ENCODE peak calls at places on chromosomes 4 and X, in nine cellular contexts. One of them, this sample, is unnamed.

GRCh38 chrX:66635360-66635759 is 3.5 kb downstream of the EDA2R start:
- DNase-seq in GDM1: no peak
- DNase-seq in HTR-8/SVneo: no peak
- DNase-seq in retina: no peak
- DNase-seq in activated T-helper 1 cell treated with Interleukin-2 at 50 U/mL for 16 hours: no peak
- DNase-seq in caudate nucleus: no peak
- DNase-seq in stimulated activated CD4-positive, alpha-beta T cell treated with anti-CD3 and anti-CD28 coated beads, Interleukin-1b, Interleukin-23, amount 100 ng/mL, for 4 hours: no peak
- DNase-seq in GM23248: peak; percentile 78
- DNase-seq in NCI-H1092 treated with DMSO at 0.1 percent for 48 hours: no peak
- DNase-seq in this sample: no peak

GRCh38 chr4:2714071-2714770 is 41.9 kb downstream of the TNIP2 start:
- DNase-seq in stimulated activated CD4-positive, alpha-beta T cell treated with anti-CD3 and anti-CD28 coated beads, Interleukin-1b, Interleukin-23, amount 100 ng/mL, for 4 hours: peak; percentile 14
- DNase-seq in GDM1: no peak
- DNase-seq in GM23248: peak; percentile 84
- DNase-seq in NCI-H1092 treated with DMSO at 0.1 percent for 48 hours: peak; percentile 15
- DNase-seq in retina: peak; percentile 25
- DNase-seq in HTR-8/SVneo: no peak
- DNase-seq in caudate nucleus: peak; percentile 3
- DNase-seq in activated T-helper 1 cell treated with Interleukin-2 at 50 U/mL for 16 hours: peak; percentile 2
- DNase-seq in this sample: no peak

GRCh38 chr4:186669159-186669720 is 54.4 kb downstream of the FAT1 start:
- DNase-seq in stimulated activated CD4-positive, alpha-beta T cell treated with anti-CD3 and anti-CD28 coated beads, Interleukin-1b, Interleukin-23, amount 100 ng/mL, for 4 hours: no peak
- DNase-seq in activated T-helper 1 cell treated with Interleukin-2 at 50 U/mL for 16 hours: no peak
- DNase-seq in retina: no peak
- DNase-seq in HTR-8/SVneo: peak; percentile 34
- DNase-seq in caudate nucleus: peak; percentile 48
- DNase-seq in GDM1: no peak
- DNase-seq in GM23248: peak; percentile 75
- DNase-seq in NCI-H1092 treated with DMSO at 0.1 percent for 48 hours: peak; percentile 18
- DNase-seq in this sample: no peak

GRCh38 chrX:70970482-70970999 is 39.6 kb upstream of the SLC7A3 start:
- DNase-seq in stimulated activated CD4-positive, alpha-beta T cell treated with anti-CD3 and anti-CD28 coated beads, Interleukin-1b, Interleukin-23, amount 100 ng/mL, for 4 hours: no peak
- DNase-seq in NCI-H1092 treated with DMSO at 0.1 percent for 48 hours: no peak
- DNase-seq in caudate nucleus: no peak
- DNase-seq in GDM1: peak; percentile 2
- DNase-seq in retina: peak; percentile 9
- DNase-seq in GM23248: peak; percentile 47
- DNase-seq in HTR-8/SVneo: peak; percentile 50
- DNase-seq in activated T-helper 1 cell treated with Interleukin-2 at 50 U/mL for 16 hours: no peak
- DNase-seq in this sample: no peak

GRCh38 chrX:122586831-122587230 is 597.2 kb upstream of the GRIA3 start:
- DNase-seq in GM23248: peak; percentile 41
- DNase-seq in retina: no peak
- DNase-seq in HTR-8/SVneo: no peak
- DNase-seq in NCI-H1092 treated with DMSO at 0.1 percent for 48 hours: no peak
- DNase-seq in caudate nucleus: no peak
- DNase-seq in stimulated activated CD4-positive, alpha-beta T cell treated with anti-CD3 and anti-CD28 coated beads, Interleukin-1b, Interleukin-23, amount 100 ng/mL, for 4 hours: no peak
- DNase-seq in GDM1: no peak
- DNase-seq in activated T-helper 1 cell treated with Interleukin-2 at 50 U/mL for 16 hours: no peak
- DNase-seq in this sample: no peak

GRCh38 chrX:104270916-104271512 is 16.3 kb upstream of the ESX1 start:
- DNase-seq in activated T-helper 1 cell treated with Interleukin-2 at 50 U/mL for 16 hours: no peak
- DNase-seq in retina: peak; percentile 53
- DNase-seq in NCI-H1092 treated with DMSO at 0.1 percent for 48 hours: peak; percentile 32
- DNase-seq in stimulated activated CD4-positive, alpha-beta T cell treated with anti-CD3 and anti-CD28 coated beads, Interleukin-1b, Interleukin-23, amount 100 ng/mL, for 4 hours: peak; percentile 5
- DNase-seq in HTR-8/SVneo: no peak
- DNase-seq in caudate nucleus: peak; percentile 28
- DNase-seq in GDM1: no peak
- DNase-seq in GM23248: peak; percentile 55
- DNase-seq in this sample: no peak

GRCh38 chrX:69163936-69164741 is 1.1 kb downstream of the PJA1 start:
- DNase-seq in activated T-helper 1 cell treated with Interleukin-2 at 50 U/mL for 16 hours: peak; percentile 32
- DNase-seq in NCI-H1092 treated with DMSO at 0.1 percent for 48 hours: peak; percentile 60
- DNase-seq in GDM1: no peak
- DNase-seq in GM23248: peak; percentile 29
- DNase-seq in HTR-8/SVneo: no peak
- DNase-seq in stimulated activated CD4-positive, alpha-beta T cell treated with anti-CD3 and anti-CD28 coated beads, Interleukin-1b, Interleukin-23, amount 100 ng/mL, for 4 hours: peak; percentile 34
- DNase-seq in caudate nucleus: peak; percentile 3
- DNase-seq in retina: peak; percentile 47
- DNase-seq in this sample: no peak

GRCh38 chrX:30521440-30522182 is 56.0 kb downstream of the TASL start:
- DNase-seq in NCI-H1092 treated with DMSO at 0.1 percent for 48 hours: no peak
- DNase-seq in GM23248: peak; percentile 85
- DNase-seq in HTR-8/SVneo: peak; percentile 60
- DNase-seq in activated T-helper 1 cell treated with Interleukin-2 at 50 U/mL for 16 hours: no peak
- DNase-seq in stimulated activated CD4-positive, alpha-beta T cell treated with anti-CD3 and anti-CD28 coated beads, Interleukin-1b, Interleukin-23, amount 100 ng/mL, for 4 hours: no peak
- DNase-seq in GDM1: no peak
- DNase-seq in caudate nucleus: peak; percentile 1
- DNase-seq in retina: no peak
- DNase-seq in this sample: no peak

GRCh38 chrX:23742174-23742692 is 843 bp downstream of the ACOT9 start:
- DNase-seq in stimulated activated CD4-positive, alpha-beta T cell treated with anti-CD3 and anti-CD28 coated beads, Interleukin-1b, Interleukin-23, amount 100 ng/mL, for 4 hours: no peak
- DNase-seq in retina: peak; percentile 49
- DNase-seq in activated T-helper 1 cell treated with Interleukin-2 at 50 U/mL for 16 hours: no peak
- DNase-seq in caudate nucleus: no peak
- DNase-seq in GM23248: peak; percentile 83
- DNase-seq in NCI-H1092 treated with DMSO at 0.1 percent for 48 hours: no peak
- DNase-seq in HTR-8/SVneo: peak; percentile 94
- DNase-seq in GDM1: no peak
- DNase-seq in this sample: no peak

GRCh38 chr4:23322732-23323131 is 567.1 kb downstream of the PPARGC1A start:
- DNase-seq in GM23248: no peak
- DNase-seq in stimulated activated CD4-positive, alpha-beta T cell treated with anti-CD3 and anti-CD28 coated beads, Interleukin-1b, Interleukin-23, amount 100 ng/mL, for 4 hours: no peak
- DNase-seq in HTR-8/SVneo: no peak
- DNase-seq in NCI-H1092 treated with DMSO at 0.1 percent for 48 hours: no peak
- DNase-seq in activated T-helper 1 cell treated with Interleukin-2 at 50 U/mL for 16 hours: no peak
- DNase-seq in caudate nucleus: no peak
- DNase-seq in retina: no peak
- DNase-seq in GDM1: no peak
- DNase-seq in this sample: no peak

GRCh38 chr4:4384837-4385236 is 2.1 kb upstream of the NSG1 start:
- DNase-seq in stimulated activated CD4-positive, alpha-beta T cell treated with anti-CD3 and anti-CD28 coated beads, Interleukin-1b, Interleukin-23, amount 100 ng/mL, for 4 hours: no peak
- DNase-seq in retina: peak; percentile 62
- DNase-seq in activated T-helper 1 cell treated with Interleukin-2 at 50 U/mL for 16 hours: no peak
- DNase-seq in NCI-H1092 treated with DMSO at 0.1 percent for 48 hours: no peak
- DNase-seq in GDM1: no peak
- DNase-seq in HTR-8/SVneo: no peak
- DNase-seq in GM23248: peak; percentile 41
- DNase-seq in caudate nucleus: no peak
- DNase-seq in this sample: no peak

GRCh38 chr4:156672492-156672891 is 299.1 kb downstream of the PDGFC start:
- DNase-seq in caudate nucleus: no peak
- DNase-seq in NCI-H1092 treated with DMSO at 0.1 percent for 48 hours: no peak
- DNase-seq in GDM1: no peak
- DNase-seq in activated T-helper 1 cell treated with Interleukin-2 at 50 U/mL for 16 hours: no peak
- DNase-seq in stimulated activated CD4-positive, alpha-beta T cell treated with anti-CD3 and anti-CD28 coated beads, Interleukin-1b, Interleukin-23, amount 100 ng/mL, for 4 hours: no peak
- DNase-seq in GM23248: peak; percentile 69
- DNase-seq in HTR-8/SVneo: no peak
- DNase-seq in retina: no peak
- DNase-seq in this sample: no peak

GRCh38 chr4:25448379-25449109 is 71.5 kb downstream of the ANAPC4 start:
- DNase-seq in GDM1: no peak
- DNase-seq in stimulated activated CD4-positive, alpha-beta T cell treated with anti-CD3 and anti-CD28 coated beads, Interleukin-1b, Interleukin-23, amount 100 ng/mL, for 4 hours: no peak
- DNase-seq in NCI-H1092 treated with DMSO at 0.1 percent for 48 hours: no peak
- DNase-seq in GM23248: peak; percentile 71
- DNase-seq in activated T-helper 1 cell treated with Interleukin-2 at 50 U/mL for 16 hours: no peak
- DNase-seq in caudate nucleus: no peak
- DNase-seq in HTR-8/SVneo: peak; percentile 50
- DNase-seq in retina: no peak
- DNase-seq in this sample: no peak